ENCODE peak calls at places on chromosomes 11 and 22, in eight cellular contexts. F is T-helper 9 cell; R is activated CD8-positive, alpha-beta memory T cell treated with anti-CD3 and anti-CD28 coated beads for 4 hours; B is activated gamma-delta T cell treated with Interleukin-2 at 50 U/mL for 16 hours; N is retina; T is lung; X is nucleus accumbens; O is fibroblast of lung. P is an unnamed sample.

GRCh38 chr11:40293655-40294342 is 1165.7 kb downstream of the LRRC4C start:
- DNase-seq in X (peak), F (no peak), O (peak), T (peak), R (no peak), B (no peak), N (peak), P (no peak)

GRCh38 chr11:131827440-131827839 is 457.0 kb downstream of the NTM start:
- DNase-seq in X (no peak), O (no peak), B (no peak), N (no peak), R (no peak), T (no peak), F (no peak), P (no peak)

GRCh38 chr11:18137186-18137800 is 4.9 kb downstream of the MRGPRX3 start:
- DNase-seq in B (no peak), O (no peak), X (no peak), F (no peak), T (no peak), R (no peak), N (no peak), P (no peak)

GRCh38 chr11:8803973-8804372 is 107.0 kb upstream of the AKIP1 start:
- DNase-seq in X (no peak), F (no peak), B (no peak), O (no peak), T (peak), N (no peak), R (no peak), P (no peak)

GRCh38 chr11:2529173-2529572 is 84.4 kb downstream of the KCNQ1 start:
- DNase-seq in R (no peak), O (no peak), T (no peak), X (no peak), N (no peak), B (no peak), F (no peak), P (no peak)

GRCh38 chr11:14414470-14415461 is 55.8 kb upstream of the RRAS2 start:
- DNase-seq in O (peak), R (peak), X (no peak), T (no peak), N (no peak), F (peak), B (peak), P (peak)

GRCh38 chr11:12765428-12765827 is 91.2 kb downstream of the TEAD1 start:
- DNase-seq in N (peak), X (no peak), F (no peak), T (no peak), O (no peak), B (no peak), R (no peak), P (no peak)

GRCh38 chr11:13126430-13126829 is 117.3 kb downstream of the RASSF10 start:
- DNase-seq in X (no peak), O (peak), B (no peak), R (no peak), F (no peak), N (no peak), T (peak), P (no peak)

GRCh38 chr11:125069796-125070195 is 6.7 kb downstream of the SLC37A2 start:
- DNase-seq in X (no peak), F (no peak), B (no peak), N (no peak), R (no peak), T (no peak), O (no peak), P (no peak)

GRCh38 chr11:68841718-68842426 is at the start of gene CPT1A:
- DNase-seq in O (peak), B (peak), T (peak), X (peak), R (no peak), N (peak), F (peak), P (peak)

GRCh38 chr11:9972917-9973504 is 309.1 kb downstream of the SWAP70 start:
- DNase-seq in B (no peak), F (no peak), O (peak), R (no peak), N (peak), T (no peak), X (no peak), P (no peak)

GRCh38 chr22:45413368-45414211 is at the start of the genes RIBC2 and SMC1B:
- DNase-seq in O (peak), T (peak), F (peak), R (peak), N (peak), B (peak), X (peak), P (peak)

GRCh38 chr11:105862736-105863367 is 159.2 kb downstream of the MSANTD4 start:
- DNase-seq in X (peak), T (no peak), N (peak), F (no peak), B (no peak), R (no peak), O (peak), P (no peak)

GRCh38 chr11:69442807-69443137 is 38.7 kb upstream of the LINC01488 start:
- DNase-seq in B (no peak), X (peak), N (no peak), R (no peak), T (no peak), F (no peak), O (peak), P (no peak)

GRCh38 chr11:16001899-16002426 is 354.4 kb downstream of the SOX6 start:
- DNase-seq in R (no peak), O (peak), N (no peak), X (no peak), F (no peak), T (peak), B (no peak), P (no peak)

GRCh38 chr11:37394236-37394870 is 796.3 kb upstream of the RAG2 start:
- DNase-seq in O (no peak), N (peak), X (no peak), F (no peak), T (no peak), B (no peak), R (no peak), P (no peak)

GRCh38 chr22:42520663-42521546 is 1.3 kb upstream of the RRP7A start:
- DNase-seq in X (no peak), R (no peak), O (no peak), B (no peak), T (no peak), F (no peak), N (no peak), P (no peak)

GRCh38 chr22:37681556-37682049 is 4.5 kb upstream of the NOL12 start:
- DNase-seq in N (peak), R (no peak), O (peak), X (peak), B (peak), F (peak), T (peak), P (peak)

GRCh38 chr22:26503758-26504157 is 8.5 kb downstream of the TFIP11 start:
- DNase-seq in N (no peak), R (no peak), F (no peak), B (no peak), O (no peak), T (no peak), X (no peak), P (no peak)

GRCh38 chr11:12159351-12160099 is 49.1 kb downstream of the MICAL2 start:
- DNase-seq in N (no peak), O (peak), B (no peak), X (peak), R (no peak), T (no peak), F (no peak), P (no peak)

GRCh38 chr22:47716890-47717615 is 954.6 kb downstream of the TBC1D22A start:
- DNase-seq in O (no peak), N (no peak), T (no peak), R (no peak), X (no peak), F (no peak), B (no peak), P (no peak)

GRCh38 chr11:82692981-82693380 is 40.7 kb downstream of the FAM181B start:
- DNase-seq in T (no peak), B (no peak), O (no peak), N (no peak), R (no peak), X (no peak), F (no peak), P (no peak)

GRCh38 chr11:31804439-31805036 is 6.6 kb downstream of the PAX6 start:
- DNase-seq in X (no peak), R (no peak), O (peak), T (no peak), F (no peak), B (no peak), N (peak), P (no peak)

GRCh38 chr11:35944503-35945136 is 758 bp downstream of the LDLRAD3 start:
- DNase-seq in X (no peak), F (no peak), N (peak), T (no peak), B (no peak), O (peak), R (no peak), P (no peak)

GRCh38 chr11:48134221-48134922 is 82.2 kb upstream of the OR4B1 start:
- DNase-seq in F (no peak), N (no peak), B (no peak), X (no peak), T (no peak), R (no peak), O (no peak), P (no peak)

GRCh38 chr11:64951529-64951928 is 15.8 kb upstream of the GPHA2 start:
- DNase-seq in N (no peak), B (no peak), T (no peak), X (no peak), O (no peak), R (no peak), F (no peak), P (no peak)

GRCh38 chr11:114275295-114275694 is 20.9 kb upstream of the NNMT start:
- DNase-seq in T (peak), O (no peak), B (no peak), X (no peak), R (no peak), F (no peak), N (no peak), P (no peak)

GRCh38 chr11:111378773-111379499 is at the start of gene POU2AF1:
- DNase-seq in R (peak), O (peak), X (no peak), B (peak), N (peak), F (peak), T (no peak), P (peak)

GRCh38 chr11:798093-798713 is at the start of gene SLC25A22:
- DNase-seq in F (peak), T (peak), R (peak), X (peak), B (peak), N (peak), O (peak), P (peak)

GRCh38 chr11:79439430-79439892 is 1.4 kb downstream of the TENM4 start:
- DNase-seq in B (no peak), R (no peak), N (no peak), O (peak), T (no peak), X (no peak), F (no peak), P (no peak)

P was measured in activated naive CD8-positive, alpha-beta T cell treated with anti-CD3 and anti-CD28 coated beads, Interleukin-2, amount 50 U/mL, for 16 hours.